ENCODE peak calls at places on chromosome 3, in seven cellular contexts. One of them, this sample, is unnamed.

GRCh38 chr3:13025778-13026518 is 47.3 kb downstream of the IQSEC1 start:
- DNase-seq in HCT116: no peak
- DNase-seq in K562: no peak
- DNase-seq in SK-N-SH: no peak
- DNase-seq in HepG2: no peak
- DNase-seq in GM12878: no peak
- DNase-seq in H1: no peak
- DNase-seq in this sample: no peak

GRCh38 chr3:134345202-134345601 is 29.0 kb downstream of the AMOTL2 start:
- DNase-seq in HCT116: no peak
- DNase-seq in K562: no peak
- DNase-seq in SK-N-SH: no peak
- DNase-seq in HepG2: no peak
- DNase-seq in GM12878: no peak
- DNase-seq in H1: no peak
- DNase-seq in this sample: no peak

GRCh38 chr3:148748323-148748722 is 50.6 kb downstream of the AGTR1 start:
- DNase-seq in HCT116: no peak
- DNase-seq in K562: no peak
- DNase-seq in SK-N-SH: no peak
- DNase-seq in HepG2: no peak
- DNase-seq in GM12878: no peak
- DNase-seq in H1: no peak
- DNase-seq in this sample: no peak

GRCh38 chr3:8301977-8302589 is 199.5 kb upstream of the LMCD1 start:
- DNase-seq in HCT116: peak
- DNase-seq in K562: peak
- DNase-seq in SK-N-SH: peak
- DNase-seq in HepG2: peak
- DNase-seq in GM12878: no peak
- DNase-seq in H1: no peak
- DNase-seq in this sample: peak

GRCh38 chr3:171874251-171874679 is 31.1 kb downstream of the TMEM212 start:
- DNase-seq in HCT116: no peak
- DNase-seq in K562: no peak
- DNase-seq in SK-N-SH: no peak
- DNase-seq in HepG2: peak
- DNase-seq in GM12878: no peak
- DNase-seq in H1: peak
- DNase-seq in this sample: peak

GRCh38 chr3:158685151-158685550 is 12.7 kb upstream of the LXN start:
- DNase-seq in HCT116: no peak
- DNase-seq in K562: no peak
- DNase-seq in SK-N-SH: no peak
- DNase-seq in HepG2: no peak
- DNase-seq in GM12878: no peak
- DNase-seq in H1: no peak
- DNase-seq in this sample: no peak

GRCh38 chr3:194485876-194486539 is 794 bp downstream of the ATP13A3 start:
- DNase-seq in HCT116: no peak
- DNase-seq in K562: peak
- DNase-seq in SK-N-SH: no peak
- DNase-seq in HepG2: no peak
- DNase-seq in GM12878: no peak
- DNase-seq in H1: no peak
- DNase-seq in this sample: no peak

GRCh38 chr3:79423417-79423816 is 344.4 kb downstream of the ROBO1 start:
- DNase-seq in HCT116: no peak
- DNase-seq in K562: no peak
- DNase-seq in SK-N-SH: no peak
- DNase-seq in HepG2: no peak
- DNase-seq in GM12878: no peak
- DNase-seq in H1: no peak
- DNase-seq in this sample: no peak

GRCh38 chr3:171772427-171773056 is 37.7 kb downstream of the PLD1 start:
- DNase-seq in HCT116: peak
- DNase-seq in K562: peak
- DNase-seq in SK-N-SH: peak
- DNase-seq in HepG2: peak
- DNase-seq in GM12878: no peak
- DNase-seq in H1: no peak
- DNase-seq in this sample: peak

GRCh38 chr3:171092467-171092911 is 66.0 kb upstream of the SLC2A2 start:
- DNase-seq in HCT116: no peak
- DNase-seq in K562: no peak
- DNase-seq in SK-N-SH: no peak
- DNase-seq in HepG2: peak
- DNase-seq in GM12878: no peak
- DNase-seq in H1: no peak
- DNase-seq in this sample: no peak

GRCh38 chr3:15794303-15794771 is 3.4 kb downstream of the ANKRD28 start:
- DNase-seq in HCT116: no peak
- DNase-seq in K562: no peak
- DNase-seq in SK-N-SH: no peak
- DNase-seq in HepG2: no peak
- DNase-seq in GM12878: no peak
- DNase-seq in H1: no peak
- DNase-seq in this sample: no peak

GRCh38 chr3:178634975-178635374 is 98.7 kb downstream of the KCNMB2 start:
- DNase-seq in HCT116: no peak
- DNase-seq in K562: no peak
- DNase-seq in SK-N-SH: no peak
- DNase-seq in HepG2: no peak
- DNase-seq in GM12878: no peak
- DNase-seq in H1: no peak
- DNase-seq in this sample: no peak

GRCh38 chr3:197959891-197960693 is at the start of gene LMLN:
- DNase-seq in HCT116: peak
- DNase-seq in K562: peak
- DNase-seq in SK-N-SH: peak
- DNase-seq in HepG2: peak
- DNase-seq in GM12878: peak
- DNase-seq in H1: peak
- DNase-seq in this sample: peak

GRCh38 chr3:180962530-180962929 is 27.0 kb downstream of the DNAJC19 start:
- DNase-seq in HCT116: no peak
- DNase-seq in K562: no peak
- DNase-seq in SK-N-SH: no peak
- DNase-seq in HepG2: no peak
- DNase-seq in GM12878: no peak
- DNase-seq in H1: no peak
- DNase-seq in this sample: no peak

GRCh38 chr3:99250821-99251355 is 349.4 kb upstream of the DCBLD2 start:
- DNase-seq in HCT116: no peak
- DNase-seq in K562: no peak
- DNase-seq in SK-N-SH: no peak
- DNase-seq in HepG2: no peak
- DNase-seq in GM12878: no peak
- DNase-seq in H1: no peak
- DNase-seq in this sample: no peak

GRCh38 chr3:94069242-94069813 is 6.5 kb downstream of the NSUN3 start:
- DNase-seq in HCT116: no peak
- DNase-seq in K562: no peak
- DNase-seq in SK-N-SH: peak
- DNase-seq in HepG2: peak
- DNase-seq in GM12878: no peak
- DNase-seq in H1: no peak
- DNase-seq in this sample: no peak

GRCh38 chr3:194497799-194498575 is 11.2 kb upstream of the ATP13A3 start:
- DNase-seq in HCT116: no peak
- DNase-seq in K562: no peak
- DNase-seq in SK-N-SH: no peak
- DNase-seq in HepG2: peak
- DNase-seq in GM12878: no peak
- DNase-seq in H1: no peak
- DNase-seq in this sample: no peak

GRCh38 chr3:69203631-69204314 is 81.4 kb upstream of the LMOD3 start:
- DNase-seq in HCT116: no peak
- DNase-seq in K562: no peak
- DNase-seq in SK-N-SH: no peak
- DNase-seq in HepG2: no peak
- DNase-seq in GM12878: no peak
- DNase-seq in H1: no peak
- DNase-seq in this sample: no peak
- TF ChIP-seq YY1 in HCT116: no peak
- TF ChIP-seq YY1 in K562: no peak
- TF ChIP-seq YY1 in SK-N-SH: no peak
- TF ChIP-seq YY1 in HepG2: no peak
- TF ChIP-seq YY1 in GM12878: no peak
- TF ChIP-seq YY1 in H1: no peak
- TF ChIP-seq YY1 in this sample: no peak

GRCh38 chr3:41688595-41689380 is 273.1 kb downstream of the ULK4 start:
- DNase-seq in HCT116: no peak
- DNase-seq in K562: no peak
- DNase-seq in SK-N-SH: no peak
- DNase-seq in HepG2: peak
- DNase-seq in GM12878: no peak
- DNase-seq in H1: no peak
- DNase-seq in this sample: no peak
- TF ChIP-seq YY1 in HCT116: no peak
- TF ChIP-seq YY1 in K562: no peak
- TF ChIP-seq YY1 in SK-N-SH: no peak
- TF ChIP-seq YY1 in HepG2: no peak
- TF ChIP-seq YY1 in GM12878: no peak
- TF ChIP-seq YY1 in H1: no peak
- TF ChIP-seq YY1 in this sample: no peak

GRCh38 chr3:128846501-128846900 is 32.9 kb upstream of the ACAD9 start:
- DNase-seq in HCT116: no peak
- DNase-seq in K562: no peak
- DNase-seq in SK-N-SH: no peak
- DNase-seq in HepG2: no peak
- DNase-seq in GM12878: no peak
- DNase-seq in H1: no peak
- DNase-seq in this sample: no peak
- TF ChIP-seq YY1 in HCT116: no peak
- TF ChIP-seq YY1 in K562: no peak
- TF ChIP-seq YY1 in SK-N-SH: no peak
- TF ChIP-seq YY1 in HepG2: no peak
- TF ChIP-seq YY1 in GM12878: no peak
- TF ChIP-seq YY1 in H1: no peak
- TF ChIP-seq YY1 in this sample: no peak

GRCh38 chr3:53109822-53110771 is 20.1 kb downstream of the RFT1 start:
- DNase-seq in HCT116: peak
- DNase-seq in K562: peak
- DNase-seq in SK-N-SH: peak
- DNase-seq in HepG2: peak
- DNase-seq in GM12878: no peak
- DNase-seq in H1: peak
- DNase-seq in this sample: peak
- TF ChIP-seq YY1 in HCT116: no peak
- TF ChIP-seq YY1 in K562: no peak
- TF ChIP-seq YY1 in SK-N-SH: no peak
- TF ChIP-seq YY1 in HepG2: no peak
- TF ChIP-seq YY1 in GM12878: no peak
- TF ChIP-seq YY1 in H1: no peak
- TF ChIP-seq YY1 in this sample: no peak

GRCh38 chr3:125609384-125609783 is 14.1 kb upstream of the OSBPL11 start:
- DNase-seq in HCT116: no peak
- DNase-seq in K562: no peak
- DNase-seq in SK-N-SH: no peak
- DNase-seq in HepG2: no peak
- DNase-seq in GM12878: no peak
- DNase-seq in H1: no peak
- DNase-seq in this sample: no peak
- TF ChIP-seq YY1 in HCT116: no peak
- TF ChIP-seq YY1 in K562: no peak
- TF ChIP-seq YY1 in SK-N-SH: no peak
- TF ChIP-seq YY1 in HepG2: no peak
- TF ChIP-seq YY1 in GM12878: no peak
- TF ChIP-seq YY1 in H1: no peak
- TF ChIP-seq YY1 in this sample: no peak

GRCh38 chr3:56801151-56801596 is 575 bp downstream of the ARHGEF3 start:
- DNase-seq in HCT116: no peak
- DNase-seq in K562: no peak
- DNase-seq in SK-N-SH: no peak
- DNase-seq in HepG2: no peak
- DNase-seq in GM12878: no peak
- DNase-seq in H1: no peak
- DNase-seq in this sample: no peak
- TF ChIP-seq YY1 in HCT116: no peak
- TF ChIP-seq YY1 in K562: no peak
- TF ChIP-seq YY1 in SK-N-SH: no peak
- TF ChIP-seq YY1 in HepG2: no peak
- TF ChIP-seq YY1 in GM12878: no peak
- TF ChIP-seq YY1 in H1: no peak
- TF ChIP-seq YY1 in this sample: no peak

GRCh38 chr3:10173926-10174435 is 9.3 kb downstream of the IRAK2 start:
- DNase-seq in HCT116: no peak
- DNase-seq in K562: peak
- DNase-seq in SK-N-SH: no peak
- DNase-seq in HepG2: peak
- DNase-seq in GM12878: no peak
- DNase-seq in H1: no peak
- DNase-seq in this sample: no peak
- TF ChIP-seq YY1 in HCT116: no peak
- TF ChIP-seq YY1 in K562: no peak
- TF ChIP-seq YY1 in SK-N-SH: no peak
- TF ChIP-seq YY1 in HepG2: no peak
- TF ChIP-seq YY1 in GM12878: no peak
- TF ChIP-seq YY1 in H1: no peak
- TF ChIP-seq YY1 in this sample: no peak

GRCh38 chr3:123642182-123642956 is 57.5 kb upstream of the HACD2 start:
- DNase-seq in HCT116: peak
- DNase-seq in K562: peak
- DNase-seq in SK-N-SH: peak
- DNase-seq in HepG2: peak
- DNase-seq in GM12878: peak
- DNase-seq in H1: peak
- DNase-seq in this sample: peak
- TF ChIP-seq YY1 in HCT116: peak
- TF ChIP-seq YY1 in K562: no peak
- TF ChIP-seq YY1 in SK-N-SH: no peak
- TF ChIP-seq YY1 in HepG2: peak
- TF ChIP-seq YY1 in GM12878: peak
- TF ChIP-seq YY1 in H1: peak
- TF ChIP-seq YY1 in this sample: no peak

DNA sequence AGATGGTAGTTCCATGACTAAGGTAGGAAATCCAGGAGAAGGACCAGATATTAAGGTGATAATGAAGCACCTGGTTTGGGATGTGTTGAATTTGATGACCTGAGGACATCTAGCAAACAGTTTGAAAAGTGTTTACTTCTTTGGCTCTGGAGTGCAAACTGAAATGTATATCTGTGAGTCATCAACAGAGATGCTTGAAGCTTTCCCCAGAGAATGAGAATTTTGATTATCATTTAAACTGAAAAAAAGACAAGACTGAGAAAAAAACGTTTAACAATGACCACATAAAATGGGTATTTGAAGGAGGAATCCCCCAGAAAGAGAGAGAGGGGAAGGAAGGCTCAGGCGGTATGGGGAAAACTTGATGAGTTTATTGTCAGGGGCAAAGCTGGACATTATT is 20.7 kb upstream of the GSK3B start:
- DNase-seq in HCT116: no peak
- DNase-seq in K562: no peak
- DNase-seq in SK-N-SH: no peak
- DNase-seq in HepG2: no peak
- DNase-seq in GM12878: no peak
- DNase-seq in H1: no peak
- DNase-seq in this sample: no peak
- TF ChIP-seq YY1 in HCT116: no peak
- TF ChIP-seq YY1 in K562: no peak
- TF ChIP-seq YY1 in SK-N-SH: no peak
- TF ChIP-seq YY1 in HepG2: no peak
- TF ChIP-seq YY1 in GM12878: no peak
- TF ChIP-seq YY1 in H1: no peak
- TF ChIP-seq YY1 in this sample: no peak

GRCh38 chr3:53153914-53154434 is 7.0 kb upstream of the PRKCD start:
- DNase-seq in HCT116: no peak
- DNase-seq in K562: peak
- DNase-seq in SK-N-SH: no peak
- DNase-seq in HepG2: no peak
- DNase-seq in GM12878: no peak
- DNase-seq in H1: no peak
- DNase-seq in this sample: no peak
- TF ChIP-seq YY1 in HCT116: no peak
- TF ChIP-seq YY1 in K562: no peak
- TF ChIP-seq YY1 in SK-N-SH: no peak
- TF ChIP-seq YY1 in HepG2: no peak
- TF ChIP-seq YY1 in GM12878: no peak
- TF ChIP-seq YY1 in H1: no peak
- TF ChIP-seq YY1 in this sample: no peak

This sample was measured in NT2/D1.